ENCODE peak calls at places on chromosomes 3 and 15, in ten cellular contexts. N, H, Y, M, F, Z, K, G, E and I are unnamed samples.

GRCh38 chr3:30399394-30400181 is 206.8 kb upstream of the TGFBR2 start:
- DNase-seq in N (peak), H (no peak), Y (no peak), M (no peak), F (no peak), Z (peak), K (no peak), G (no peak), E (no peak), I (no peak)

GRCh38 chr3:113436794-113437193 is 4.5 kb downstream of the CFAP44 start:
- DNase-seq in N (peak), H (no peak), Y (no peak), M (no peak), F (no peak), Z (peak), K (no peak), G (no peak), E (no peak), I (peak)

GRCh38 chr3:13256845-13257244 is 163.3 kb downstream of the NUP210 start:
- DNase-seq in N (no peak), H (no peak), Y (no peak), M (no peak), F (no peak), Z (no peak), K (no peak), G (no peak), E (no peak), I (no peak)

GRCh38 chr15:76501726-76502125 is 165.2 kb downstream of the ISL2 start:
- DNase-seq in N (peak), H (no peak), Y (no peak), M (no peak), F (no peak), Z (no peak), K (no peak), G (no peak), E (no peak), I (no peak)

GRCh38 chr3:65178703-65179102 is 490.9 kb upstream of the ADAMTS9 start:
- DNase-seq in N (no peak), H (no peak), Y (no peak), M (no peak), F (no peak), Z (no peak), K (no peak), G (no peak), E (no peak), I (no peak)

GRCh38 chr3:186971578-186971977 is 41.3 kb downstream of the ST6GAL1 start:
- DNase-seq in N (no peak), H (no peak), Y (no peak), M (no peak), F (peak), Z (peak), K (no peak), G (no peak), E (no peak), I (no peak)

GRCh38 chr3:46393554-46394434 is 13.1 kb downstream of the CCR5AS start:
- DNase-seq in N (peak), H (no peak), Y (no peak), M (no peak), F (no peak), Z (no peak), K (no peak), G (peak), E (no peak), I (no peak)

GRCh38 chr3:81544385-81544784 is 217.1 kb downstream of the GBE1 start:
- DNase-seq in N (no peak), H (no peak), Y (no peak), M (no peak), F (no peak), Z (no peak), K (no peak), G (no peak), E (no peak), I (no peak)

GRCh38 chr3:3665546-3665945 is 133.7 kb upstream of the LRRN1 start:
- DNase-seq in N (no peak), H (no peak), Y (no peak), M (no peak), F (no peak), Z (no peak), K (no peak), G (no peak), E (no peak), I (no peak)

GRCh38 chr3:107699682-107700081 is 176.9 kb downstream of the BBX start:
- DNase-seq in N (peak), H (no peak), Y (no peak), M (no peak), F (no peak), Z (no peak), K (no peak), G (no peak), E (no peak), I (peak)

GRCh38 chr3:15387735-15388134 is 39.6 kb downstream of the METTL6 start:
- DNase-seq in N (no peak), H (no peak), Y (no peak), M (no peak), F (no peak), Z (no peak), K (no peak), G (no peak), E (no peak), I (no peak)

GRCh38 chr3:127479449-127479848 is 111.1 kb downstream of the TPRA1 start:
- DNase-seq in N (no peak), H (no peak), Y (no peak), M (peak), F (no peak), Z (no peak), K (no peak), G (peak), E (no peak), I (no peak)

GRCh38 chr3:10599444-10599843 is 94.1 kb upstream of the ATP2B2 start:
- DNase-seq in N (no peak), H (no peak), Y (no peak), M (no peak), F (no peak), Z (no peak), K (no peak), G (no peak), E (no peak), I (no peak)

GRCh38 chr3:64129581-64129980 is 95.7 kb downstream of the PRICKLE2 start:
- DNase-seq in N (no peak), H (no peak), Y (no peak), M (no peak), F (no peak), Z (no peak), K (no peak), G (no peak), E (no peak), I (no peak)

GRCh38 chr3:123693584-123693983 is 108.7 kb upstream of the HACD2 start:
- DNase-seq in N (no peak), H (no peak), Y (no peak), M (no peak), F (no peak), Z (no peak), K (no peak), G (no peak), E (no peak), I (no peak)

GRCh38 chr15:52252781-52253180 is 42.8 kb downstream of the MYO5C start:
- DNase-seq in N (peak), H (no peak), Y (peak), M (no peak), F (no peak), Z (peak), K (peak), G (no peak), E (no peak), I (peak)

GRCh38 chr3:133444071-133444774 is 44.4 kb downstream of the BFSP2 start:
- DNase-seq in N (peak), H (no peak), Y (peak), M (no peak), F (peak), Z (peak), K (peak), G (no peak), E (no peak), I (peak)

GRCh38 chr3:63364495-63364894 is 86.4 kb downstream of the SYNPR start:
- DNase-seq in N (peak), H (peak), Y (no peak), M (no peak), F (no peak), Z (peak), K (no peak), G (no peak), E (no peak), I (peak)

GRCh38 chr15:69755571-69756310 is 303.1 kb downstream of the RPLP1 start:
- DNase-seq in N (no peak), H (no peak), Y (no peak), M (no peak), F (no peak), Z (no peak), K (no peak), G (no peak), E (no peak), I (no peak)

GRCh38 chr3:8506611-8507061 is 5.0 kb downstream of the LMCD1 start:
- DNase-seq in N (peak), H (no peak), Y (no peak), M (no peak), F (peak), Z (peak), K (no peak), G (no peak), E (no peak), I (no peak)

GRCh38 chr3:71441925-71442620 is 141.5 kb downstream of the FOXP1 start:
- DNase-seq in N (no peak), H (no peak), Y (no peak), M (no peak), F (no peak), Z (no peak), K (no peak), G (no peak), E (no peak), I (no peak)
- H3K27ac ChIP-seq in N (no peak), H (no peak), Y (no peak), M (no peak), F (no peak), Z (no peak), K (no peak), G (no peak), E (no peak), I (peak)

GRCh38 chr15:89472785-89473256 is 23.6 kb downstream of the RHCG start:
- DNase-seq in N (peak), H (peak), Y (peak), M (no peak), F (no peak), Z (peak), K (peak), G (peak), E (peak), I (peak)
- TF ChIP-seq CTCF in N (peak), H (peak), Y (peak), M (no peak), F (no peak), Z (peak), K (peak), G (peak), E (no peak), I (peak)

DNA sequence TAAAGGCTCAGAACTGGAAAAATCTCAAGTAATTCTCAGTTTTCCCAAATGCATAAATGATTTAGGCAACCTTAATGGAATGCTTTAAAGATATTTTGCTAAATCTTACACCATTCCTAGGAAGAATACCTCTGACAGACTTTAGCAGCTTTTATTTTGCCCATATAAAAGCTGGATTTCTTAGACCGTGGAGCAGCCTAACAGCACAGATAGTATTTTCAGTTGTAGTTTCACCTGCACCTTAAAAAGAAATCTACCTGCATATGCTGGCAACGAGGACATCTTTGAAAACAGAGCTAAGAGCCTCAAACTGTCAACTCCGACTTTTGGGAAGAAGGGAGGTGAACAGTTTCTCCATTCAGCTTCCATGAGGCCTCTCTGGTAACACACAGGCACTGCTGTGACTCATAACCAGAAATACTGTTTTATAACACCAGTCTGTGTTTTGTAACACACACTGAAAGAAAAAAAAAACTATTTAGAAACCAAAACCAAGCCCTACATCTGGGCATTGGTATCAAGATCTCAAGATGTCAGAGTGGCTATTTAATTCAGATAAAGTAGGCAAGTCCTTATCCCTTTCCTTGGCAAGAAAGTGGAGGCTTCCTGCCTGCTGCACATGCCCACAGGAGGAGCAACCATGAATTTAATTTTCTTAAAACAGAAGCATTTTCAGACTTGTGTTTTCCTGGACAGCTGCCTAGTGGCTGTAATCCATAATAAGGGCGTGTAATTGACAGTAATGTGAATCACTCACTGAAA is 181.5 kb upstream of the ICE2 start:
- DNase-seq in N (peak), H (no peak), Y (no peak), M (peak), F (no peak), Z (no peak), K (no peak), G (no peak), E (no peak), I (peak)
- H3K27ac ChIP-seq in N (no peak), H (no peak), Y (no peak), M (peak), F (no peak), Z (no peak), K (no peak), G (no peak), E (no peak), I (no peak)

GRCh38 chr3:62238431-62238830 is 134.9 kb downstream of the FEZF2 start:
- DNase-seq in N (no peak), H (no peak), Y (no peak), M (no peak), F (no peak), Z (no peak), K (no peak), G (no peak), E (no peak), I (no peak)
- TF ChIP-seq CTCF in N (no peak), H (no peak), Y (no peak), M (no peak), F (no peak), Z (no peak), K (no peak), G (no peak), E (no peak), I (no peak)

GRCh38 chr3:182979719-182980191 is 583 bp downstream of the DCUN1D1 start:
- DNase-seq in N (peak), H (peak), Y (peak), M (peak), F (peak), Z (peak), K (no peak), G (no peak), E (no peak), I (peak)

GRCh38 chr3:182978387-182978786 is 2.0 kb downstream of the DCUN1D1 start:
- DNase-seq in N (no peak), H (peak), Y (no peak), M (no peak), F (no peak), Z (no peak), K (no peak), G (no peak), E (no peak), I (no peak)

GRCh38 chr3:182979103-182979697 is 1.1 kb downstream of the DCUN1D1 start:
- DNase-seq in N (peak), H (peak), Y (no peak), M (no peak), F (no peak), Z (peak), K (no peak), G (no peak), E (no peak), I (no peak)

GRCh38 chr3:182981038-182981380 is 671 bp upstream of the DCUN1D1 start:
- DNase-seq in N (no peak), H (peak), Y (no peak), M (peak), F (no peak), Z (no peak), K (no peak), G (no peak), E (peak), I (no peak)

DNA sequence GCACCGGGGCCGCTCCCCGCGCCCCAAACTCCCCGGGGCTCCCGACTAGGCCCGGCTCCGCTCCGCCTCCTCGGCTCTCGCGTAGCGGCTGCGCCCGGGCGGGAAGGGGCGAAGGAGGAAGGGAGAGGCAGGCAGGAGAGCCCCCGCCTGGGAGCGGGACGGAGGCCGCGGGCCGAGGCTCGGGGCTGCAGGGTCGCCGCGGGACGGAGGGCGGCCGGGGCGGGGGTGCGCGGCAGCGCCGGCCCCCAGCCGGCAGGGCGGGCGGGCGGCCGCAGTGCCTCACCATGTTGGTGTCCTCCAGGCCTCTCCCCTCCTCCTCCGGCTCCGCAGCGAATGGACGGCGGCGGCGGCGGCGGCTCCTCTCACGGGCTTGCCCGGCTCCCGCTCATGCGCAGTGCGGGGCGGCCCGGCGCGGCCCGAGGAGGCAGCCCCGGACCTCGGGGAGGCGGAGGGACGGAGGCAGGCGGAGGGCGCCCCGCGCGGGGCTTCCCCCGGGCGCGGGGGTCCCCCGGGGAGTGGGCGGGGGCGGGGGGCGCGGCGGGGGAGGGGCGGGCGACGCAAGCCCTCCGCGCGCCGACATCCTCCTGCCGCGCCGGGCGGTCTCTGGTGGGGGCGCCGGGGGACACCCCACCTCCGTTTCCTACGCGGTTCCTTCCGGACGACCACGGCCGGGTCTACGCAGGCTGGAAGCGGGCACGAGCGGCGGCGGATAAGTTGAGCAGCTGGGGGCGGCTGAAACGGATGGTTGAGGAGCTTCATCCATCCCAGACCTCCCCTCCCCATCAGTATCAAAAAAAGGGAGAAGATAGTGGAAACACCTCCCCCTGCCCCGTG is at the start of gene DCUN1D1:
- DNase-seq in N (peak), H (peak), Y (peak), M (peak), F (peak), Z (peak), K (no peak), G (peak), E (peak), I (peak)
- H3K27ac ChIP-seq in N (peak), H (no peak), Y (peak), M (peak), F (peak), Z (no peak), K (peak), G (no peak), E (peak), I (peak)

DNA sequence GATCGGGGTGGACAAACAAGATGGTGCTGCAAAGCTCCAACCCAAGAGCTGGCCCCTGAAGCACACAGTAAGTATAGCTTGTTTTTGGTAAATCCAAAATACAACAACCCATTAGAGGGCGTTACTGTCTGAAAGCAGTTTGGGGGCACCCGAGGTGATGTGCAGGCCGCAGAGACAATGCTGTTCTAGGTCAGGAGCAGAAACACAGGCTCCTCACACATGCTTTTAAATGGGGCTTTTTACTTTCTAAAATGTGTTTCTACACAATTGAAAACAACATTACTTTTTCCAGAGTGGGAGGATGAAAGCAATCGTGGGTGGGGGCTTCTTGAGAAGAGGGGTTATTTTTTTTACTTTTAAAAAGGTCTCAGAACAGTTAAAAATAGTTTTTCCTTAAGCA is 1029.3 kb upstream of the CFAP20DC start:
- DNase-seq in N (no peak), H (peak), Y (no peak), M (no peak), F (no peak), Z (no peak), K (no peak), G (peak), E (no peak), I (no peak)
- TF ChIP-seq CTCF in N (no peak), H (no peak), Y (no peak), M (no peak), F (no peak), Z (no peak), K (no peak), G (peak), E (no peak), I (no peak)

GRCh38 chr15:57548835-57549234 is 42.9 kb upstream of the MYZAP start:
- DNase-seq in N (no peak), H (no peak), Y (no peak), M (no peak), F (no peak), Z (no peak), K (no peak), G (no peak), E (no peak), I (no peak)
- H3K27ac ChIP-seq in N (no peak), H (no peak), Y (no peak), M (no peak), F (peak), Z (no peak), K (no peak), G (no peak), E (peak), I (no peak)